ENCODE peak calls at places on chromosomes 12 and 14, in nine cellular contexts. H is thoracic aorta; G is fibroblast of lung; F is HL-60; K is Karpas-422; Z is mucosa of descending colon; I is CD8-positive, alpha-beta memory T cell; U is psoas muscle; B is IMR-90. Y is an unnamed sample.

GRCh38 chr12:124147579-124147978 is 147.3 kb upstream of the RFLNA start:
- DNase-seq in H (no peak), G (no peak), F (no peak), K (peak; percentile 65), Z (no peak), I (no peak), U (no peak), B (no peak), Y (no peak)

GRCh38 chr12:95590775-95591174 is 39.5 kb upstream of the USP44 start:
- DNase-seq in H (no peak), G (no peak), F (no peak), K (peak; percentile 36), Z (no peak), I (no peak), U (no peak), B (no peak), Y (no peak)

GRCh38 chr12:107429006-107429698 is 256.4 kb upstream of the PWP1 start:
- DNase-seq in H (no peak), G (no peak), F (no peak), K (no peak), Z (peak; percentile 29), I (no peak), U (no peak), B (no peak), Y (no peak)

GRCh38 chr12:27331299-27331926 is 1.2 kb upstream of the BMAL2 start:
- DNase-seq in H (no peak), G (peak; percentile 97), F (no peak), K (no peak), Z (no peak), I (no peak), U (no peak), B (peak; percentile 98), Y (no peak)

GRCh38 chr12:105064564-105065222 is 19.6 kb downstream of the ALDH1L2 start:
- DNase-seq in H (no peak), G (no peak), F (no peak), K (no peak), Z (no peak), I (no peak), U (no peak), B (no peak), Y (no peak)

GRCh38 chr14:96136361-96136760 is 68.3 kb upstream of the BDKRB2 start:
- DNase-seq in H (no peak), G (peak; percentile 89), F (no peak), K (no peak), Z (no peak), I (no peak), U (no peak), B (peak; percentile 88), Y (no peak)

GRCh38 chr12:88243886-88244491 is 101.9 kb downstream of the TMTC3 start:
- DNase-seq in H (no peak), G (peak; percentile 50), F (no peak), K (no peak), Z (no peak), I (no peak), U (no peak), B (no peak), Y (no peak)

GRCh38 chr12:105324704-105325103 is 5.8 kb upstream of the C12orf75 start:
- DNase-seq in H (no peak), G (no peak), F (no peak), K (no peak), Z (no peak), I (no peak), U (no peak), B (no peak), Y (no peak)

GRCh38 chr12:4275869-4276253 is 2.3 kb downstream of the CCND2 start:
- DNase-seq in H (no peak), G (no peak), F (no peak), K (no peak), Z (peak; percentile 64), I (no peak), U (no peak), B (no peak), Y (peak; percentile 29)

GRCh38 chr14:77124345-77125274 is 17.0 kb downstream of the ZDHHC22 start:
- DNase-seq in H (no peak), G (peak; percentile 17), F (no peak), K (no peak), Z (peak; percentile 82), I (peak; percentile 71), U (peak; percentile 77), B (peak; percentile 16), Y (peak; percentile 63)

GRCh38 chr14:90894241-90894640 is 78.0 kb upstream of the TTC7B start:
- DNase-seq in H (no peak), G (no peak), F (no peak), K (no peak), Z (no peak), I (no peak), U (no peak), B (no peak), Y (no peak)

GRCh38 chr12:53696655-53697321 is 20.9 kb upstream of the ATP5MC2 start:
- DNase-seq in H (no peak), G (no peak), F (no peak), K (no peak), Z (no peak), I (no peak), U (no peak), B (no peak), Y (no peak)

GRCh38 chr12:53695148-53696138 is 19.6 kb upstream of the ATP5MC2 start:
- DNase-seq in H (no peak), G (peak; percentile 69), F (no peak), K (no peak), Z (peak; percentile 44), I (no peak), U (peak; percentile 53), B (peak; percentile 55), Y (peak; percentile 37)

GRCh38 chr12:53696285-53696654 is 20.4 kb upstream of the ATP5MC2 start:
- DNase-seq in H (no peak), G (peak; percentile 83), F (no peak), K (peak; percentile 69), Z (peak; percentile 55), I (no peak), U (no peak), B (peak; percentile 85), Y (peak; percentile 77)

GRCh38 chr12:53698948-53699672 is 23.2 kb upstream of the ATP5MC2 start:
- DNase-seq in H (no peak), G (no peak), F (no peak), K (no peak), Z (no peak), I (no peak), U (no peak), B (no peak), Y (no peak)

GRCh38 chr12:53694746-53695145 is 18.9 kb upstream of the ATP5MC2 start:
- DNase-seq in H (no peak), G (no peak), F (no peak), K (no peak), Z (no peak), I (no peak), U (no peak), B (no peak), Y (no peak)
- H3K4me3 ChIP-seq in H (peak overlapping the region; percentile 37), G (peak overlapping the region; percentile 23), F (no peak overlapping the region), K (no peak overlapping the region), Z (no peak overlapping the region), I (peak overlapping the region; percentile 28), U (peak overlapping the region; percentile 46), B (no peak overlapping the region), Y (peak overlapping the region; percentile 20)

DNA sequence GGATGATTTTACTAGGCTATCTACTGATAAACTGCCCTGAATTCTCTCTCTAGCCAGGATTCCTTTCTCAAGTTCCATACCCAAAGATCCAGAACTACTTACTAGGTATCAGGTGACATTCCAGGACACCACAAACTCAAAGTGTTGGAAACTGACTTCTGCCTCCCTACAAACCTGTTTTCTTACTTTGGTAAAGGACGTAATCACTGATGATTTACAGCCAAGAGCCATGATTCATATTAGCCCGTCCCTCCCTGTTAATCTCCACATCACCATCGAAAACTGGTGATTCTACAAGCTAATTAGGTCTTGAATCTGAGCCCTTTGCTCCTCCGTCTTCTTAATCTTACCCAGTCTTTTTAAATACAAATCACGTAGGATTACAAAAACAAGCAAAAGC is 1.1 kb upstream of the ATG14 start:
- DNase-seq in H (no peak), G (peak; percentile 43), F (no peak), K (no peak), Z (no peak), I (no peak), U (no peak), B (no peak), Y (no peak)
- H3K4me3 ChIP-seq in H (no peak overlapping the region), G (no peak overlapping the region), F (no peak overlapping the region), K (no peak overlapping the region), Z (no peak overlapping the region), I (no peak overlapping the region), U (peak overlapping the region; percentile 82), B (no peak overlapping the region), Y (no peak overlapping the region)

DNA sequence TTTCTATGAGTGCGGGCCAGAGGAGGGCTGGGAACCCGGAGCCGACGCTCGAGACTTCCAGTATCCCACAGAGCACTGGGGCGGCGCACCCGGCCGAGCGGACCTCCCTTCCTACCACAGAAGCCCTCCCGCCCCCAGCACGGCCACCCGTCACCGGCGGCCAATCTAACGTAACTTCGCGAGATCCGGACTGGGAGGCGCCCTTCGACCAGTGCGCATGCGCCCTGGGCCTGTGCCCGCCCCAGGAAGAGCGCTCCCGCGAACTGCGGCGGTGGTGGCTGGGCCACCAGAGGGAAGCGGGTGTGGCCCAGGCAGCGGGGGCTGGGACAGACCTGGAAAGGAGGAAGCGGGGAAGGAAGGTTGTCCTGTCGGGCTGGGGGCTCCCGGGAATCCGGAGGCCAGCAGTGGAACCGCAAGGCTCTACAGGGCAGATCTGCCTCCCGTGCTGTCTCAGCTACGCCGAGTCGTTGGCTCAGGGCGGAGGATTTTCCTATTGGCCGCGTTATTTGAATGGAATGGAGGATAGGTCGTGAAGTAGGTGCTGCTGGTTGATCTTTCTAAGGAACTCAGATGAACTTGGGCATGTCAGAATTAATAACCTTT is at the start of gene PPP1R12A:
- DNase-seq in H (peak; percentile 92), G (peak; percentile 98), F (peak; percentile 96), K (peak; percentile 98), Z (peak; percentile 98), I (peak; percentile 95), U (peak; percentile 98), B (peak; percentile 97), Y (peak; percentile 98)
- H3K4me3 ChIP-seq in H (peak within 1 kb of the TSS; percentile 99), G (peak within 1 kb of the TSS; percentile 94), F (peak within 1 kb of the TSS; percentile 71), K (peak within 1 kb of the TSS; percentile 91), Z (peak within 1 kb of the TSS; percentile 86), I (peak within 1 kb of the TSS; percentile 75), U (peak within 1 kb of the TSS; percentile 92), B (peak within 1 kb of the TSS; percentile 93), Y (peak within 1 kb of the TSS; percentile 85)

DNA sequence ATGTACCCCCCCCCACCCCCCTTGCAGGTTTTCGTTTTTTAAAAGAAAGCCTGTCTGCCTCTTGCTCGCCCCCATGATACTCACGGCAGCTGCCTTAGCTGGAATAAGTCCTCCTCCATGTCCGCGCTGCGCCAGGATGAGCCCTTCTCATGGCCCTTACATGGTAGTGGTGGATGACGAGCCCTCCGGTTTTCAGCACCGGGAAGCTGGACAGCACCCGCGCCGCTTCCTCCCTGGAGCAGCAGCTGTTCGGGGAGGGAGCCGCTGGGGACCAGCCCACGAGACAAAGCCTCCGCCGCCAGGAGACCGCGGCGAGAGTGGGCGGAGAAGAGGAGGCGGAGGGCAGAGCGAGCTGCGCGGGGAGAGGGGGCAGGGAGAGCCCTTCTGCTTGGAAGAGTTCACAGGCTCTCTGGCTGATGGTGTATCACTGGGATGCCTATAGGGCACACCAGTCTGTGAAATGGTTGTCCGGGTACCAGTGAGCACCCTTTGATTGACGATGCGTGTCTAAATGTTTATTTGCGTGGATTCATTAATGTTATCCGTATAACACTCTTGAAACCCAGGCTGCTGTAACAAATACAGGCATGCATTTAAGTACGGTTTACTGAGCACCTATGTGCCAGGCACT is at the start of gene SVOP:
- DNase-seq in H (peak; percentile 3), G (peak; percentile 80), F (peak; percentile 42), K (no peak), Z (peak; percentile 85), I (no peak), U (peak; percentile 87), B (peak; percentile 76), Y (peak; percentile 83)
- H3K4me3 ChIP-seq in H (no peak within 1 kb of the TSS), G (peak within 1 kb of the TSS; percentile 10), F (no peak within 1 kb of the TSS), K (no peak within 1 kb of the TSS), Z (no peak within 1 kb of the TSS), I (no peak within 1 kb of the TSS), U (peak within 1 kb of the TSS; percentile 43), B (no peak within 1 kb of the TSS), Y (no peak within 1 kb of the TSS)

Y was measured in heart right ventricle.